ENCODE peak calls at places on chromosomes 13 and 19, in six cellular contexts. One of them, this sample, is unnamed.

GRCh38 chr19:48878219-48879024 is 6.2 kb downstream of the PPP1R15A start:
- DNase-seq in IMR-90: peak; percentile 41
- DNase-seq in HEK293T: no peak
- DNase-seq in K562: peak; percentile 85
- DNase-seq in HepG2: no peak
- DNase-seq in GM12878: no peak
- DNase-seq in this sample: peak; percentile 51

GRCh38 chr19:54343868-54344267 is 4.9 kb upstream of the LILRA4 start:
- DNase-seq in IMR-90: no peak
- DNase-seq in HEK293T: no peak
- DNase-seq in K562: no peak
- DNase-seq in HepG2: no peak
- DNase-seq in GM12878: no peak
- DNase-seq in this sample: no peak

GRCh38 chr19:1855040-1855827 is 7.0 kb upstream of the REXO1 start:
- DNase-seq in IMR-90: peak; percentile 85
- DNase-seq in HEK293T: peak; percentile 75
- DNase-seq in K562: peak; percentile 98
- DNase-seq in HepG2: no peak
- DNase-seq in GM12878: peak; percentile 59
- DNase-seq in this sample: peak; percentile 91

GRCh38 chr19:28705008-28705407 is 507.9 kb downstream of the UQCRFS1 start:
- DNase-seq in IMR-90: peak; percentile 62
- DNase-seq in HEK293T: no peak
- DNase-seq in K562: peak; percentile 19
- DNase-seq in HepG2: peak; percentile 21
- DNase-seq in GM12878: no peak
- DNase-seq in this sample: peak; percentile 58

GRCh38 chr19:6686628-6686975 is 16.6 kb upstream of the TNFSF14 start:
- DNase-seq in IMR-90: no peak
- DNase-seq in HEK293T: no peak
- DNase-seq in K562: no peak
- DNase-seq in HepG2: no peak
- DNase-seq in GM12878: no peak
- DNase-seq in this sample: no peak

GRCh38 chr19:751501-752341 is 809 bp downstream of the MISP start:
- DNase-seq in IMR-90: peak; percentile 87
- DNase-seq in HEK293T: no peak
- DNase-seq in K562: peak; percentile 68
- DNase-seq in HepG2: peak; percentile 53
- DNase-seq in GM12878: no peak
- DNase-seq in this sample: peak; percentile 90

GRCh38 chr13:111873676-111874178 is 193.2 kb upstream of the SOX1 start:
- DNase-seq in IMR-90: no peak
- DNase-seq in HEK293T: no peak
- DNase-seq in K562: no peak
- DNase-seq in HepG2: no peak
- DNase-seq in GM12878: no peak
- DNase-seq in this sample: no peak

GRCh38 chr13:67230774-67231480 is 791 bp upstream of the PCDH9 start:
- DNase-seq in IMR-90: peak; percentile 64
- DNase-seq in HEK293T: peak; percentile 87
- DNase-seq in K562: peak; percentile 27
- DNase-seq in HepG2: peak; percentile 9
- DNase-seq in GM12878: no peak
- DNase-seq in this sample: peak; percentile 31

GRCh38 chr19:42388851-42389489 is 1.1 kb downstream of the CNFN start:
- DNase-seq in IMR-90: no peak
- DNase-seq in HEK293T: no peak
- DNase-seq in K562: no peak
- DNase-seq in HepG2: no peak
- DNase-seq in GM12878: no peak
- DNase-seq in this sample: no peak

GRCh38 chr13:54373211-54373610 is 1344.6 kb downstream of the OLFM4 start:
- DNase-seq in IMR-90: no peak
- DNase-seq in HEK293T: no peak
- DNase-seq in K562: no peak
- DNase-seq in HepG2: no peak
- DNase-seq in GM12878: no peak
- DNase-seq in this sample: no peak
- TF ChIP-seq BHLHE40 in IMR-90: no peak
- TF ChIP-seq BHLHE40 in HEK293T: no peak
- TF ChIP-seq BHLHE40 in K562: no peak
- TF ChIP-seq BHLHE40 in HepG2: no peak
- TF ChIP-seq BHLHE40 in GM12878: no peak
- TF ChIP-seq BHLHE40 in this sample: no peak

GRCh38 chr13:101695870-101696516 is 243.5 kb downstream of the ITGBL1 start:
- DNase-seq in IMR-90: no peak
- DNase-seq in HEK293T: no peak
- DNase-seq in K562: no peak
- DNase-seq in HepG2: no peak
- DNase-seq in GM12878: no peak
- DNase-seq in this sample: no peak
- TF ChIP-seq BHLHE40 in IMR-90: no peak
- TF ChIP-seq BHLHE40 in HEK293T: no peak
- TF ChIP-seq BHLHE40 in K562: no peak
- TF ChIP-seq BHLHE40 in HepG2: no peak
- TF ChIP-seq BHLHE40 in GM12878: no peak
- TF ChIP-seq BHLHE40 in this sample: no peak

DNA sequence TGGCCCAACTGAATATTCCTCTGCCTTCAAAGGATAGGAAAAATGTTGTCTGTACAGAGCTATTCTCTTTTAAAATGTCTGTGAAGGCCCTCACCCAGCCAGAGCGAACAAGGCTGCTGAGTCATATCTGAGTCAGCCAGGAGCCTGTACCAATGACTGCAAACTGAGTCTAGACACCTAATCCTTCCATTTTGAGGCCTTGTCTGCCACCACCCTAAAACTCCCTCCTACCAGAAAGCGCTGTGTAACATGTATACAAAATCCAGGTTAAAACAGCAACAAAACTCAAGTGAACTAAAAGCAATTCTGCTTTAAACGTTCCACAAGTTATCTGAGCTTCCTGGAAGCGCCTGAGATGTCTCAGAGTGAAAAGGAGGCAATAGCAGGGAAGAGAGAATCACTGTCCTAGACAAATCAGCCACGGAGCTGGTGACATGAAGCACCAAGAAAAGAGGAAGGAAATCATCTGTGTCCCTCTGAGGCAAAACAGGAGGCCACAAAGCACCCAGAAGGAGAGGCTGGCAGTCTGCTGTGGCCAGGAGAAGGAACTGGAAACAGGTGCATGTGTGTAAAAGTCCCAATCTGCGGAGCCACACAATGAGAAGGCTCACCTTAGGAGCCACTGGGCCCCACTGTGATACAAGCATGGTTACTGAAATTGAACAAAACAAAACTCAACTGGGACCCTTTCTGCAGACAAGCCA is 10.2 kb downstream of the DHRS12 start:
- DNase-seq in IMR-90: peak; percentile 91
- DNase-seq in HEK293T: no peak
- DNase-seq in K562: peak; percentile 62
- DNase-seq in HepG2: no peak
- DNase-seq in GM12878: peak; percentile 70
- DNase-seq in this sample: no peak
- TF ChIP-seq BHLHE40 in IMR-90: no peak
- TF ChIP-seq BHLHE40 in HEK293T: no peak
- TF ChIP-seq BHLHE40 in K562: no peak
- TF ChIP-seq BHLHE40 in HepG2: no peak
- TF ChIP-seq BHLHE40 in GM12878: no peak
- TF ChIP-seq BHLHE40 in this sample: no peak

GRCh38 chr19:17948967-17949930 is 16.4 kb downstream of the CCDC124 start:
- DNase-seq in IMR-90: no peak
- DNase-seq in HEK293T: no peak
- DNase-seq in K562: no peak
- DNase-seq in HepG2: no peak
- DNase-seq in GM12878: no peak
- DNase-seq in this sample: no peak

GRCh38 chr19:17949956-17950309 is 17.0 kb upstream of the KCNN1 start:
- DNase-seq in IMR-90: no peak
- DNase-seq in HEK293T: no peak
- DNase-seq in K562: no peak
- DNase-seq in HepG2: no peak
- DNase-seq in GM12878: no peak
- DNase-seq in this sample: no peak

GRCh38 chr19:17947815-17948473 is 15.1 kb downstream of the CCDC124 start:
- DNase-seq in IMR-90: peak; percentile 87
- DNase-seq in HEK293T: peak; percentile 100
- DNase-seq in K562: peak; percentile 99
- DNase-seq in HepG2: peak; percentile 85
- DNase-seq in GM12878: no peak
- DNase-seq in this sample: peak; percentile 90

GRCh38 chr19:17948474-17948966 is 15.7 kb downstream of the CCDC124 start:
- DNase-seq in IMR-90: no peak
- DNase-seq in HEK293T: no peak
- DNase-seq in K562: no peak
- DNase-seq in HepG2: no peak
- DNase-seq in GM12878: no peak
- DNase-seq in this sample: no peak

DNA sequence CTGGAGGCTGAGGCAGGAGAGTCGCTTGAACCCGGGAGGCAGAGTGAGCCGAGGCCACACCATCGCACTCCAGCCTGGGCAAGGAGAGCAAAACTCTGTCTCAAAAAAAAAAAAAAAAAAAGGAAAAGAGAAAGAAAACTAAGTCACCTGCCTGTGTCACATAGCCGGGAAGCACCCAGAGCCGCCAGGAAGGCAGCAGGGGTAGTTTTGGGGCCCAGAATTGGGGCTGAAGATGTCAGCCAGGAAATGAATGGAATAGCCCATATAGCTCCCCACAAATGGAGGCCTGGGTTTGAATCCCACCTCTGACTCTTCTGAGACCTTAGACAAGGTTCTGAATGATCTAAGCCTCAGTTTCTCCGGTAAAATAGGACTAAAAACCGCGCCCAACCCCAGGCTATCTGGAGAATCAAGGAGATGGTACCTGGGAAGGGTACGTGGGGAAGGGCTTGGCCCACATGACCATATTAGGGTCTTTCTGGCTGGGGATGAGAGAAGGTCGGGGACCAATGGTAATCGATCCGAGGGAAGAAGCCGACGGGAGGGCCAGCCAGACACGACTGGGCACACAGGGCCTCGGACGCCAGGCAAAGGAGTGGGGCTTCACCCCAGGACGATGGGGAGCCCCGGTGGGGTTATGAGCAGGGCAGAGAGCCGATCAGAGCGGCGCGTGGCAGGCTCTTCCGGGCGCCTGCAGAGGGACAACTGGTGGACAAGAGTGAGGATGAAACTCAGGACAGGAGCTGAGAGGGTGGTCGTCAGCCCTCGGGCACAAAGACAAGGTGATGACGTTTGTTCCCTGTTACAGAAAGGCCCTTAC is 14.4 kb downstream of the CCDC124 start:
- DNase-seq in IMR-90: no peak
- DNase-seq in HEK293T: no peak
- DNase-seq in K562: no peak
- DNase-seq in HepG2: peak; percentile 13
- DNase-seq in GM12878: no peak
- DNase-seq in this sample: no peak
- TF ChIP-seq BHLHE40 in IMR-90: no peak
- TF ChIP-seq BHLHE40 in HEK293T: no peak
- TF ChIP-seq BHLHE40 in K562: no peak
- TF ChIP-seq BHLHE40 in HepG2: no peak
- TF ChIP-seq BHLHE40 in GM12878: no peak
- TF ChIP-seq BHLHE40 in this sample: no peak

DNA sequence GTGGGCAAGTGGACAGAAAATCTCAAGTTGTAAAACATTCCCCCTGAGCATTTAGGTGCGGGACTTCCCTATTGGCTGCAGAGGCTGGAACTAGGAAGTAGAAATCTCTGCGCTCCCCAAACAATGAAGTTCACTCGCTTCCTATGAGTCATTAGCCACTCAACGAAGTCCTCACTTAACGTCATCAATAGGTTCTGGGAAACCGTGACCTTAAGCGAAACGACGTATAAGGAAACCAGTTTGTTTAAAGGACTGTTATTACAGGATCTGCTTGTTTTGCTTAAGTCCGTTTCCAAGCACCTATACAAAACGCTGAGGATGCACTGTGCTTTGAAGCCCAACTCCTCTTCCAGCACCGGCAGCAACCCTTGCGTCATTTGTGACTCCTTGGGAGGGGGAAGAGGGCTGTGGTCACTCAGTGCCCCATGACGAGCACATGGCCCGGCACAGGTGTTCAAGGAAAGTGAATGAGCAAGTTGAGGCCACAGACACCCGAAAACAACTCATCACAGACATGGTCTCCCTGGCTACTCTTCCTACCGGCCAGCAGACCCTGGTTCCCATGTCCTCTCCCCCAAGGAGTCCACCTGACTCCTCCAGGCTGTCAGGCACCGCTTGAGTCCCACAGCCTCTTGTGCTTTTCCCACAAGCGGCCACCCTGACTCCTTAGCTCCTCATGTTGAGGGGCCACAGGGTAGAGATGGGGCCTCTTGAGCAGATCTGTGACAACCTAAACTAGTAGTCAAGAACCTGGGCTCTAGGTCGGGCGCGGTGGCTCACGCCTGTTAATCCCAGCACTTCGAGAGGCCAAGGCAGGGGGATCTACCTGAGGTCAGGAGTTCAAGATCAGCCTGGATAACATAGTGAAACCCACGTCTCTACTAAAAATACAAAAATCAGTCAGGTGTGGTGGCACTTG is 4.8 kb downstream of the RPS16 start:
- DNase-seq in IMR-90: peak; percentile 100
- DNase-seq in HEK293T: no peak
- DNase-seq in K562: peak; percentile 70
- DNase-seq in HepG2: peak; percentile 71
- DNase-seq in GM12878: no peak
- DNase-seq in this sample: peak; percentile 99
- TF ChIP-seq BHLHE40 in IMR-90: peak; percentile 25
- TF ChIP-seq BHLHE40 in HEK293T: no peak
- TF ChIP-seq BHLHE40 in K562: peak; percentile 45
- TF ChIP-seq BHLHE40 in HepG2: no peak
- TF ChIP-seq BHLHE40 in GM12878: no peak
- TF ChIP-seq BHLHE40 in this sample: peak; percentile 17

DNA sequence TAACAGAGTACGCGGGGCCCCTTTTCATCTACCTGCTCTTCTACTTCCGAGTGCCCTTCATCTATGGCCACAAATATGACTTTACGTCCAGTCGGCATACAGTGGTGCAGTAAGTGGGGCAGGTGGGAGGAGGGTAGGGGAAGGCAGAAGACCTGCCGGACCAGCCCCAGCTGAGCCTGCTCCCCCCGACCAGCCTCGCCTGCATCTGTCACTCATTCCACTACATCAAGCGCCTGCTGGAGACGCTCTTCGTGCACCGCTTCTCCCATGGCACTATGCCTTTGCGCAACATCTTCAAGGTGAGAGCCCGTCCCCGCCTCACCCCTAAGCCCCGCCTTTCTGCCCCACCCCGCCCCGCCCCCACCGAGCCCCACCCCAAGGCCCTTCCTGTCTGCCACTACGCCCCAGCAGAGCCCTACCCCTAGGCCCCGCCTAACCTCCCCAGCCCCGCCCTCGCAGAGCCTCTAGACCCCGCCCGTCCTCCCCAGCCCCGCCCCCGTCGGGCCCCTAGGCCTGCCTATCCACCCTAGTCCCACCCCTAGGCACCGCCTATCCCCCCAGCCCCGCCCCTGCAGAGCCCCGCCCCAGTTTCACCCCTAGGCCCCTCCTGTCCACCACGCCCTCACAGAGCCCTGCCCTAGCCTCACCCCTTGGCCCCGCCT is 7.7 kb downstream of the NDUFB7 start:
- DNase-seq in IMR-90: no peak
- DNase-seq in HEK293T: peak; percentile 92
- DNase-seq in K562: peak; percentile 98
- DNase-seq in HepG2: no peak
- DNase-seq in GM12878: no peak
- DNase-seq in this sample: peak; percentile 79
- TF ChIP-seq BHLHE40 in IMR-90: no peak
- TF ChIP-seq BHLHE40 in HEK293T: no peak
- TF ChIP-seq BHLHE40 in K562: no peak
- TF ChIP-seq BHLHE40 in HepG2: no peak
- TF ChIP-seq BHLHE40 in GM12878: no peak
- TF ChIP-seq BHLHE40 in this sample: no peak